ENCODE peak calls at places on chromosomes 5 and 9, in seven cellular contexts. J is AG09319, N is K562, P is glutamatergic neuron, U is A549, H is AG09309, D is HCT116. E is an unnamed sample.

GRCh38 chr9:87446527-87446926 is 51.1 kb upstream of the DAPK1 start:
- DNase-seq in J (no peak), N (no peak), P (no peak), U (no peak), H (no peak), D (no peak), E (no peak)

GRCh38 chr5:78211052-78211451 is 83.4 kb downstream of the AP3B1 start:
- DNase-seq in J (no peak), N (no peak), P (no peak), U (no peak), H (no peak), D (no peak), E (no peak)

GRCh38 chr5:173642191-173642816 is 25.9 kb upstream of the BOD1 start:
- DNase-seq in J (no peak), N (no peak), P (no peak), U (no peak), H (no peak), D (no peak), E (no peak)

GRCh38 chr9:12185856-12186255 is 507.3 kb upstream of the TYRP1 start:
- DNase-seq in J (no peak), N (no peak), P (no peak), U (no peak), H (no peak), D (no peak), E (no peak)

GRCh38 chr9:85212209-85212608 is 529.5 kb downstream of the AGTPBP1 start:
- DNase-seq in J (no peak), N (no peak), P (no peak), U (no peak), H (no peak), D (peak), E (peak)

GRCh38 chr5:13830536-13830935 is 114.0 kb downstream of the DNAH5 start:
- DNase-seq in J (no peak), N (no peak), P (no peak), U (no peak), H (no peak), D (no peak), E (no peak)

GRCh38 chr5:118889165-118889564 is 99.2 kb downstream of the DTWD2 start:
- DNase-seq in J (no peak), N (no peak), P (no peak), U (no peak), H (no peak), D (no peak), E (no peak)

GRCh38 chr5:90226433-90227099 is 183.0 kb downstream of the CETN3 start:
- DNase-seq in J (no peak), N (no peak), P (no peak), U (no peak), H (no peak), D (no peak), E (no peak)

GRCh38 chr5:161064800-161065199 is 212.8 kb upstream of the ATP10B start:
- DNase-seq in J (no peak), N (no peak), P (no peak), U (no peak), H (no peak), D (no peak), E (no peak)

GRCh38 chr5:151040211-151040747 is 19.9 kb downstream of the GPX3 start:
- DNase-seq in J (no peak), N (no peak), P (no peak), U (peak), H (no peak), D (peak), E (no peak)

GRCh38 chr9:137984005-137984404 is 106.4 kb downstream of the CACNA1B start:
- DNase-seq in J (no peak), N (no peak), P (no peak), U (no peak), H (no peak), D (no peak), E (no peak)

GRCh38 chr9:111161015-111161415 is 122.7 kb upstream of the LPAR1 start:
- DNase-seq in J (peak), N (no peak), P (no peak), U (no peak), H (peak), D (no peak), E (no peak)

GRCh38 chr9:110936719-110937452 is 101.4 kb downstream of the LPAR1 start:
- DNase-seq in J (peak), N (no peak), P (no peak), U (no peak), H (no peak), D (no peak), E (no peak)

GRCh38 chr9:34375901-34376595 is 650 bp downstream of the MYORG start:
- DNase-seq in J (no peak), N (peak), P (peak), U (peak), H (no peak), D (no peak), E (peak)

GRCh38 chr5:57185301-57185700 is 11.4 kb downstream of the GPBP1 start:
- DNase-seq in J (no peak), N (no peak), P (no peak), U (no peak), H (no peak), D (no peak), E (no peak)

GRCh38 chr9:93645921-93646639 is 69.7 kb downstream of the PHF2 start:
- DNase-seq in J (no peak), N (no peak), P (peak), U (no peak), H (no peak), D (no peak), E (no peak)

GRCh38 chr9:113649054-113649453 is 185.5 kb downstream of the RGS3 start:
- DNase-seq in J (peak), N (no peak), P (no peak), U (no peak), H (no peak), D (no peak), E (no peak)

GRCh38 chr5:147742151-147742550 is 40.4 kb downstream of the JAKMIP2 start:
- DNase-seq in J (no peak), N (no peak), P (no peak), U (no peak), H (no peak), D (no peak), E (no peak)

GRCh38 chr9:97412628-97413382 is 909 bp downstream of the TDRD7 start:
- DNase-seq in J (no peak), N (no peak), P (no peak), U (peak), H (no peak), D (no peak), E (no peak)
- TF ChIP-seq CTCF in J (no peak), N (no peak), P (no peak), U (no peak), H (no peak), D (no peak), E (no peak)

DNA sequence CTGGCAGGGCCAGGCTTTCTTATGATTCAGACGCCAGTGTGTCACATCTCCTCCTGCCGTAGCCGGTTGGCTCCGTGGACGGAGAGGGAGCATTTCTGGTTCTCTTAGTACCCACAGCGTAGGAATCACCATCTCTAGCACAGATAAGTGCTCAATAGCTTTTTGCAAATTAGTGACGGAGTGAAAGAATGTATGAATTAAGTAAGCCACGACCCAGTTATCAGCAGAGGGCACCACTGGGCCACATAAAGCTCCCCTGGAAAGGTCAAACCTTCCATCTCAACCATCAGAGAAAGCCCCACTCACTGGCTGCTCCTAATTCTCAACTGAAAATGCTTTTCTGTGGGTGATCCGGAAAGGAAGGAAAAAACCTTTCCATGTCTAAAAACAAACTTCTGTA is 317.0 kb upstream of the ADCY2 start:
- DNase-seq in J (no peak), N (no peak), P (no peak), U (no peak), H (no peak), D (no peak), E (no peak)
- TF ChIP-seq CTCF in J (no peak), N (no peak), P (peak), U (no peak), H (no peak), D (no peak), E (no peak)

GRCh38 chr5:1192971-1193590 is 8.3 kb upstream of the SLC6A19 start:
- DNase-seq in J (no peak), N (no peak), P (peak), U (no peak), H (no peak), D (no peak), E (no peak)

GRCh38 chr5:1188464-1188863 is 12.9 kb upstream of the SLC6A19 start:
- DNase-seq in J (no peak), N (no peak), P (no peak), U (no peak), H (no peak), D (no peak), E (no peak)

GRCh38 chr5:1189269-1189668 is 12.1 kb upstream of the SLC6A19 start:
- DNase-seq in J (no peak), N (no peak), P (peak), U (no peak), H (no peak), D (no peak), E (no peak)

GRCh38 chr5:1190296-1190695 is 11.1 kb upstream of the SLC6A19 start:
- DNase-seq in J (no peak), N (no peak), P (peak), U (no peak), H (no peak), D (no peak), E (no peak)

GRCh38 chr5:1190915-1191314 is 10.5 kb upstream of the SLC6A19 start:
- DNase-seq in J (no peak), N (no peak), P (peak), U (no peak), H (no peak), D (no peak), E (no peak)
- TF ChIP-seq CTCF in J (no peak), N (no peak), P (no peak), U (no peak), H (no peak), D (no peak), E (no peak)

GRCh38 chr5:178435321-178436238 is 154.6 kb downstream of the COL23A1 start:
- DNase-seq in J (no peak), N (no peak), P (no peak), U (no peak), H (no peak), D (no peak), E (no peak)

GRCh38 chr5:178436326-178436940 is 153.8 kb downstream of the COL23A1 start:
- DNase-seq in J (no peak), N (no peak), P (no peak), U (no peak), H (no peak), D (no peak), E (no peak)

GRCh38 chr5:178433273-178433775 is 156.9 kb downstream of the COL23A1 start:
- DNase-seq in J (no peak), N (no peak), P (no peak), U (no peak), H (no peak), D (no peak), E (no peak)

GRCh38 chr5:178434016-178434761 is 156.0 kb downstream of the COL23A1 start:
- DNase-seq in J (no peak), N (no peak), P (no peak), U (no peak), H (no peak), D (no peak), E (no peak)

GRCh38 chr5:178434851-178435250 is 155.3 kb downstream of the COL23A1 start:
- DNase-seq in J (no peak), N (no peak), P (no peak), U (no peak), H (no peak), D (no peak), E (no peak)
- TF ChIP-seq CTCF in J (no peak), N (no peak), P (no peak), U (no peak), H (no peak), D (no peak), E (no peak)

DNA sequence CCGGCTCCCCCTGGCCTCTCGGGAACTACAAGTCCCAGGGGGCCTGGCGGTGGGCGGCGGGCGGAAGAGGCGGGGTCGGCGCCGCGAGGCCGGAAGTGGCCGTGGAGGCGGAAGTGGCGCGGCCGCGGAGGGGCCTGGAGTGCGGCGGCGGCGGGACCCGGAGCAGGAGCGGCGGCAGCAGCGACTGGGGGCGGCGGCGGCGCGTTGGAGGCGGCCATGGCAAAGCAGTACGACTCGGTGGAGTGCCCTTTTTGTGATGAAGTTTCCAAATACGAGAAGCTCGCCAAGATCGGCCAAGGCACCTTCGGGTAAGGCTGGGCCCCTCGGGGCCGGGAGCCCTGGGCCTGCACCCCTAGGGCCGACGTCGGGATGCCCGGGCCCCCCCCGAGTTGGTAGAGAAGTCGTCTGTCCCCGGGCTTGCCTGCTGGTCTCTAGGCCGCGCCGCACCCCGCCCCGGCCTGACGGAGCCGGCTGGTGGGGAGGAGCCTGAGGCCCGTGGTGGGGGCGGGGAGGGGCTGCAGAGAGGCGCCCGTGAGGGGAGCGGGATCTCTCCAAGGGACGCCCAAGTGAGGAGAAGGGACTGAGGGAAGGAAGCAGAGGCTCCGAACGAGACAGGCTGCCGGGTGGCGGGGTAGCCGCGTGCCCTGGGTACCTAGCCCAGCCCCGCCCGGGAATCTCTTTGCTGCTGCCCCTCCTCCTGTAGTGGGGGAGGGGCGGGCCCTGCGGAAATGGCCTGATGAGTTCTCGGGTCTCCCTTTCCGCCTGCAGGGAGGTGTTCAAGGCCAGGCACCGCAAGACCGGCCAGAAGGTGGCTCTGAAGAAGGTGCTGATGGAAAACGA is at the start of gene CDK9:
- DNase-seq in J (peak), N (peak), P (peak), U (peak), H (no peak), D (peak), E (peak)
- TF ChIP-seq CTCF in J (no peak), N (peak), P (no peak), U (no peak), H (no peak), D (no peak), E (no peak)